ENCODE peak calls at places on chromosome 12, in nine cellular contexts. One of them, this sample, is unnamed.

GRCh38 chr12:43789941-43790340 is 16.2 kb downstream of the TWF1 start:
- DNase-seq in activated CD4-positive, CD25-positive, alpha-beta regulatory T cell: no peak
- DNase-seq in D341Med: no peak
- DNase-seq in body of pancreas: no peak
- DNase-seq in Peyer's patch: no peak
- DNase-seq in NCI-H1092: peak
- DNase-seq in transverse colon: no peak
- DNase-seq in hippocampal formation: no peak
- DNase-seq in posterior vena cava: no peak
- DNase-seq in this sample: no peak

GRCh38 chr12:84131076-84131475 is 781.5 kb downstream of the SLC6A15 start:
- DNase-seq in activated CD4-positive, CD25-positive, alpha-beta regulatory T cell: no peak
- DNase-seq in D341Med: no peak
- DNase-seq in body of pancreas: no peak
- DNase-seq in Peyer's patch: no peak
- DNase-seq in NCI-H1092: no peak
- DNase-seq in transverse colon: no peak
- DNase-seq in hippocampal formation: no peak
- DNase-seq in posterior vena cava: no peak
- DNase-seq in this sample: no peak

GRCh38 chr12:96368233-96368632 is 32.0 kb downstream of the CDK17 start:
- DNase-seq in activated CD4-positive, CD25-positive, alpha-beta regulatory T cell: no peak
- DNase-seq in D341Med: no peak
- DNase-seq in body of pancreas: no peak
- DNase-seq in Peyer's patch: no peak
- DNase-seq in NCI-H1092: peak
- DNase-seq in transverse colon: no peak
- DNase-seq in hippocampal formation: peak
- DNase-seq in posterior vena cava: no peak
- DNase-seq in this sample: no peak

GRCh38 chr12:51323317-51323960 is 535 bp downstream of the BIN2 start:
- DNase-seq in activated CD4-positive, CD25-positive, alpha-beta regulatory T cell: peak
- DNase-seq in D341Med: no peak
- DNase-seq in body of pancreas: no peak
- DNase-seq in Peyer's patch: peak
- DNase-seq in NCI-H1092: no peak
- DNase-seq in transverse colon: peak
- DNase-seq in hippocampal formation: no peak
- DNase-seq in posterior vena cava: no peak
- DNase-seq in this sample: no peak

GRCh38 chr12:103801709-103802585 is 39.1 kb downstream of the NT5DC3 start:
- DNase-seq in activated CD4-positive, CD25-positive, alpha-beta regulatory T cell: no peak
- DNase-seq in D341Med: no peak
- DNase-seq in body of pancreas: no peak
- DNase-seq in Peyer's patch: no peak
- DNase-seq in NCI-H1092: no peak
- DNase-seq in transverse colon: no peak
- DNase-seq in hippocampal formation: no peak
- DNase-seq in posterior vena cava: no peak
- DNase-seq in this sample: peak

GRCh38 chr12:27355979-27356378 is 23.3 kb downstream of the BMAL2 start:
- DNase-seq in activated CD4-positive, CD25-positive, alpha-beta regulatory T cell: no peak
- DNase-seq in D341Med: no peak
- DNase-seq in body of pancreas: no peak
- DNase-seq in Peyer's patch: no peak
- DNase-seq in NCI-H1092: no peak
- DNase-seq in transverse colon: no peak
- DNase-seq in hippocampal formation: no peak
- DNase-seq in posterior vena cava: no peak
- DNase-seq in this sample: no peak

GRCh38 chr12:126601184-126602170 is 1536.2 kb downstream of the AACS start:
- DNase-seq in activated CD4-positive, CD25-positive, alpha-beta regulatory T cell: no peak
- DNase-seq in D341Med: no peak
- DNase-seq in body of pancreas: peak
- DNase-seq in Peyer's patch: no peak
- DNase-seq in NCI-H1092: no peak
- DNase-seq in transverse colon: no peak
- DNase-seq in hippocampal formation: no peak
- DNase-seq in posterior vena cava: no peak
- DNase-seq in this sample: no peak

GRCh38 chr12:74747305-74747704 is 209.7 kb downstream of the ATXN7L3B start:
- DNase-seq in activated CD4-positive, CD25-positive, alpha-beta regulatory T cell: no peak
- DNase-seq in D341Med: peak
- DNase-seq in body of pancreas: no peak
- DNase-seq in Peyer's patch: no peak
- DNase-seq in NCI-H1092: no peak
- DNase-seq in transverse colon: no peak
- DNase-seq in hippocampal formation: no peak
- DNase-seq in posterior vena cava: no peak
- DNase-seq in this sample: no peak

GRCh38 chr12:26749781-26750180 is 83.2 kb downstream of the ITPR2 start:
- DNase-seq in activated CD4-positive, CD25-positive, alpha-beta regulatory T cell: no peak
- DNase-seq in D341Med: no peak
- DNase-seq in body of pancreas: no peak
- DNase-seq in Peyer's patch: no peak
- DNase-seq in NCI-H1092: no peak
- DNase-seq in transverse colon: no peak
- DNase-seq in hippocampal formation: no peak
- DNase-seq in posterior vena cava: no peak
- DNase-seq in this sample: no peak

GRCh38 chr12:124549629-124550028 is 17.8 kb downstream of the NCOR2 start:
- DNase-seq in activated CD4-positive, CD25-positive, alpha-beta regulatory T cell: no peak
- DNase-seq in D341Med: no peak
- DNase-seq in body of pancreas: no peak
- DNase-seq in Peyer's patch: no peak
- DNase-seq in NCI-H1092: no peak
- DNase-seq in transverse colon: no peak
- DNase-seq in hippocampal formation: no peak
- DNase-seq in posterior vena cava: no peak
- DNase-seq in this sample: no peak

GRCh38 chr12:89621511-89621910 is 87.1 kb downstream of the ATP2B1 start:
- DNase-seq in activated CD4-positive, CD25-positive, alpha-beta regulatory T cell: no peak
- DNase-seq in D341Med: no peak
- DNase-seq in body of pancreas: no peak
- DNase-seq in Peyer's patch: no peak
- DNase-seq in NCI-H1092: no peak
- DNase-seq in transverse colon: no peak
- DNase-seq in hippocampal formation: no peak
- DNase-seq in posterior vena cava: no peak
- DNase-seq in this sample: no peak

GRCh38 chr12:111024205-111024794 is 103.9 kb upstream of the MYL2 start:
- DNase-seq in activated CD4-positive, CD25-positive, alpha-beta regulatory T cell: peak
- DNase-seq in D341Med: peak
- DNase-seq in body of pancreas: peak
- DNase-seq in Peyer's patch: peak
- DNase-seq in NCI-H1092: peak
- DNase-seq in transverse colon: peak
- DNase-seq in hippocampal formation: peak
- DNase-seq in posterior vena cava: no peak
- DNase-seq in this sample: peak

GRCh38 chr12:26617513-26617912 is 215.5 kb downstream of the ITPR2 start:
- DNase-seq in activated CD4-positive, CD25-positive, alpha-beta regulatory T cell: no peak
- DNase-seq in D341Med: no peak
- DNase-seq in body of pancreas: no peak
- DNase-seq in Peyer's patch: no peak
- DNase-seq in NCI-H1092: no peak
- DNase-seq in transverse colon: no peak
- DNase-seq in hippocampal formation: no peak
- DNase-seq in posterior vena cava: no peak
- DNase-seq in this sample: no peak

GRCh38 chr12:74415633-74416032 is 122.0 kb upstream of the ATXN7L3B start:
- DNase-seq in activated CD4-positive, CD25-positive, alpha-beta regulatory T cell: no peak
- DNase-seq in D341Med: peak
- DNase-seq in body of pancreas: no peak
- DNase-seq in Peyer's patch: no peak
- DNase-seq in NCI-H1092: no peak
- DNase-seq in transverse colon: no peak
- DNase-seq in hippocampal formation: no peak
- DNase-seq in posterior vena cava: no peak
- DNase-seq in this sample: no peak

GRCh38 chr12:89506050-89506449 is 18.5 kb downstream of the GALNT4 start:
- DNase-seq in activated CD4-positive, CD25-positive, alpha-beta regulatory T cell: no peak
- DNase-seq in D341Med: no peak
- DNase-seq in body of pancreas: no peak
- DNase-seq in Peyer's patch: no peak
- DNase-seq in NCI-H1092: no peak
- DNase-seq in transverse colon: no peak
- DNase-seq in hippocampal formation: no peak
- DNase-seq in posterior vena cava: no peak
- DNase-seq in this sample: no peak

GRCh38 chr12:76340680-76341435 is 7.4 kb downstream of the BBS10 start:
- DNase-seq in activated CD4-positive, CD25-positive, alpha-beta regulatory T cell: no peak
- DNase-seq in D341Med: no peak
- DNase-seq in body of pancreas: no peak
- DNase-seq in Peyer's patch: no peak
- DNase-seq in NCI-H1092: no peak
- DNase-seq in transverse colon: no peak
- DNase-seq in hippocampal formation: no peak
- DNase-seq in posterior vena cava: no peak
- DNase-seq in this sample: no peak

GRCh38 chr12:85309180-85309579 is 29.2 kb downstream of the ALX1 start:
- DNase-seq in activated CD4-positive, CD25-positive, alpha-beta regulatory T cell: no peak
- DNase-seq in D341Med: no peak
- DNase-seq in body of pancreas: no peak
- DNase-seq in Peyer's patch: no peak
- DNase-seq in NCI-H1092: no peak
- DNase-seq in transverse colon: no peak
- DNase-seq in hippocampal formation: no peak
- DNase-seq in posterior vena cava: no peak
- DNase-seq in this sample: no peak

GRCh38 chr12:101929365-101930041 is 52.1 kb downstream of the DRAM1 start:
- DNase-seq in activated CD4-positive, CD25-positive, alpha-beta regulatory T cell: no peak
- DNase-seq in D341Med: no peak
- DNase-seq in body of pancreas: no peak
- DNase-seq in Peyer's patch: no peak
- DNase-seq in NCI-H1092: no peak
- DNase-seq in transverse colon: no peak
- DNase-seq in hippocampal formation: no peak
- DNase-seq in posterior vena cava: no peak
- DNase-seq in this sample: no peak

GRCh38 chr12:128698573-128698972 is 125.2 kb downstream of the SLC15A4 start:
- DNase-seq in activated CD4-positive, CD25-positive, alpha-beta regulatory T cell: no peak
- DNase-seq in D341Med: no peak
- DNase-seq in body of pancreas: no peak
- DNase-seq in Peyer's patch: no peak
- DNase-seq in NCI-H1092: no peak
- DNase-seq in transverse colon: no peak
- DNase-seq in hippocampal formation: no peak
- DNase-seq in posterior vena cava: peak
- DNase-seq in this sample: no peak

GRCh38 chr12:20268121-20268732 is 100.1 kb upstream of the PDE3A start:
- DNase-seq in activated CD4-positive, CD25-positive, alpha-beta regulatory T cell: no peak
- DNase-seq in D341Med: no peak
- DNase-seq in body of pancreas: no peak
- DNase-seq in Peyer's patch: no peak
- DNase-seq in NCI-H1092: no peak
- DNase-seq in transverse colon: no peak
- DNase-seq in hippocampal formation: no peak
- DNase-seq in posterior vena cava: no peak
- DNase-seq in this sample: no peak

GRCh38 chr12:30046376-30046775 is 262.6 kb upstream of the TMTC1 start:
- DNase-seq in activated CD4-positive, CD25-positive, alpha-beta regulatory T cell: no peak
- DNase-seq in D341Med: no peak
- DNase-seq in body of pancreas: no peak
- DNase-seq in Peyer's patch: no peak
- DNase-seq in NCI-H1092: no peak
- DNase-seq in transverse colon: no peak
- DNase-seq in hippocampal formation: no peak
- DNase-seq in posterior vena cava: no peak
- DNase-seq in this sample: no peak

GRCh38 chr12:110957652-110958051 is 37.3 kb upstream of the MYL2 start:
- DNase-seq in activated CD4-positive, CD25-positive, alpha-beta regulatory T cell: no peak
- DNase-seq in D341Med: no peak
- DNase-seq in body of pancreas: no peak
- DNase-seq in Peyer's patch: no peak
- DNase-seq in NCI-H1092: no peak
- DNase-seq in transverse colon: no peak
- DNase-seq in hippocampal formation: no peak
- DNase-seq in posterior vena cava: no peak
- DNase-seq in this sample: no peak

GRCh38 chr12:83468988-83469908 is 782.5 kb downstream of the TMTC2 start:
- DNase-seq in activated CD4-positive, CD25-positive, alpha-beta regulatory T cell: no peak
- DNase-seq in D341Med: no peak
- DNase-seq in body of pancreas: no peak
- DNase-seq in Peyer's patch: no peak
- DNase-seq in NCI-H1092: no peak
- DNase-seq in transverse colon: no peak
- DNase-seq in hippocampal formation: no peak
- DNase-seq in posterior vena cava: no peak
- DNase-seq in this sample: no peak

GRCh38 chr12:124713436-124714082 is 146.1 kb upstream of the NCOR2 start:
- DNase-seq in activated CD4-positive, CD25-positive, alpha-beta regulatory T cell: no peak
- DNase-seq in D341Med: no peak
- DNase-seq in body of pancreas: no peak
- DNase-seq in Peyer's patch: peak
- DNase-seq in NCI-H1092: no peak
- DNase-seq in transverse colon: no peak
- DNase-seq in hippocampal formation: no peak
- DNase-seq in posterior vena cava: no peak
- DNase-seq in this sample: peak

GRCh38 chr12:75656210-75656609 is 144.8 kb upstream of the KRR1 start:
- DNase-seq in activated CD4-positive, CD25-positive, alpha-beta regulatory T cell: no peak
- DNase-seq in D341Med: no peak
- DNase-seq in body of pancreas: no peak
- DNase-seq in Peyer's patch: no peak
- DNase-seq in NCI-H1092: no peak
- DNase-seq in transverse colon: no peak
- DNase-seq in hippocampal formation: no peak
- DNase-seq in posterior vena cava: no peak
- DNase-seq in this sample: no peak

GRCh38 chr12:92259291-92259690 is 113.6 kb upstream of the BTG1 start:
- DNase-seq in activated CD4-positive, CD25-positive, alpha-beta regulatory T cell: no peak
- DNase-seq in D341Med: no peak
- DNase-seq in body of pancreas: no peak
- DNase-seq in Peyer's patch: no peak
- DNase-seq in NCI-H1092: no peak
- DNase-seq in transverse colon: no peak
- DNase-seq in hippocampal formation: no peak
- DNase-seq in posterior vena cava: no peak
- DNase-seq in this sample: no peak

GRCh38 chr12:468671-469389 is 9.1 kb downstream of the B4GALNT3 start:
- DNase-seq in activated CD4-positive, CD25-positive, alpha-beta regulatory T cell: no peak
- DNase-seq in D341Med: no peak
- DNase-seq in body of pancreas: no peak
- DNase-seq in Peyer's patch: no peak
- DNase-seq in NCI-H1092: no peak
- DNase-seq in transverse colon: no peak
- DNase-seq in hippocampal formation: no peak
- DNase-seq in posterior vena cava: no peak
- DNase-seq in this sample: no peak

GRCh38 chr12:119179335-119180021 is 747 bp downstream of the HSPB8 start:
- DNase-seq in activated CD4-positive, CD25-positive, alpha-beta regulatory T cell: no peak
- DNase-seq in D341Med: no peak
- DNase-seq in body of pancreas: peak
- DNase-seq in Peyer's patch: no peak
- DNase-seq in NCI-H1092: no peak
- DNase-seq in transverse colon: no peak
- DNase-seq in hippocampal formation: no peak
- DNase-seq in posterior vena cava: no peak
- DNase-seq in this sample: peak

GRCh38 chr12:53722450-53723041 is 4.7 kb downstream of the CALCOCO1 start:
- DNase-seq in activated CD4-positive, CD25-positive, alpha-beta regulatory T cell: no peak
- DNase-seq in D341Med: no peak
- DNase-seq in body of pancreas: no peak
- DNase-seq in Peyer's patch: no peak
- DNase-seq in NCI-H1092: no peak
- DNase-seq in transverse colon: no peak
- DNase-seq in hippocampal formation: no peak
- DNase-seq in posterior vena cava: no peak
- DNase-seq in this sample: peak

GRCh38 chr12:30002677-30003076 is 218.9 kb upstream of the TMTC1 start:
- DNase-seq in activated CD4-positive, CD25-positive, alpha-beta regulatory T cell: no peak
- DNase-seq in D341Med: no peak
- DNase-seq in body of pancreas: no peak
- DNase-seq in Peyer's patch: no peak
- DNase-seq in NCI-H1092: no peak
- DNase-seq in transverse colon: no peak
- DNase-seq in hippocampal formation: no peak
- DNase-seq in posterior vena cava: no peak
- DNase-seq in this sample: no peak

GRCh38 chr12:100146252-100146651 is 3.6 kb upstream of the BLTP3B start:
- DNase-seq in activated CD4-positive, CD25-positive, alpha-beta regulatory T cell: no peak
- DNase-seq in D341Med: no peak
- DNase-seq in body of pancreas: no peak
- DNase-seq in Peyer's patch: no peak
- DNase-seq in NCI-H1092: no peak
- DNase-seq in transverse colon: no peak
- DNase-seq in hippocampal formation: no peak
- DNase-seq in posterior vena cava: no peak
- DNase-seq in this sample: no peak

This sample was measured in sigmoid colon.